ENCODE peak calls at places on chromosome 19, in nine cellular contexts. One of them, this sample, is unnamed.

GRCh38 chr19:18291590-18292459 is 10.4 kb upstream of the JUND start:
- DNase-seq in adipocyte: peak
- DNase-seq in SK-N-SH: peak
- DNase-seq in breast epithelium: peak
- DNase-seq in bronchial epithelial cell: peak
- DNase-seq in tibial artery: peak
- DNase-seq in aorta: peak
- DNase-seq in AG10803: peak
- DNase-seq in right lobe of liver: peak
- DNase-seq in this sample: peak

GRCh38 chr19:29467824-29468401 is 57.9 kb upstream of the VSTM2B start:
- DNase-seq in bronchial epithelial cell: peak
- DNase-seq in SK-N-SH: peak
- DNase-seq in adipocyte: no peak
- DNase-seq in aorta: no peak
- DNase-seq in breast epithelium: no peak
- DNase-seq in tibial artery: no peak
- DNase-seq in right lobe of liver: no peak
- DNase-seq in AG10803: peak
- DNase-seq in this sample: peak

GRCh38 chr19:46821512-46822359 is 28.9 kb downstream of the AP2S1 start:
- DNase-seq in AG10803: no peak
- DNase-seq in breast epithelium: no peak
- DNase-seq in tibial artery: no peak
- DNase-seq in bronchial epithelial cell: no peak
- DNase-seq in right lobe of liver: no peak
- DNase-seq in aorta: peak
- DNase-seq in SK-N-SH: no peak
- DNase-seq in adipocyte: no peak
- DNase-seq in this sample: no peak

GRCh38 chr19:49554701-49555181 is 25.6 kb downstream of the NOSIP start:
- DNase-seq in breast epithelium: no peak
- DNase-seq in SK-N-SH: no peak
- DNase-seq in bronchial epithelial cell: peak
- DNase-seq in right lobe of liver: no peak
- DNase-seq in tibial artery: no peak
- DNase-seq in AG10803: no peak
- DNase-seq in aorta: no peak
- DNase-seq in adipocyte: no peak
- DNase-seq in this sample: no peak

GRCh38 chr19:369876-370275 is 25.3 kb upstream of the MIER2 start:
- DNase-seq in AG10803: no peak
- DNase-seq in tibial artery: no peak
- DNase-seq in right lobe of liver: no peak
- DNase-seq in adipocyte: no peak
- DNase-seq in breast epithelium: no peak
- DNase-seq in bronchial epithelial cell: no peak
- DNase-seq in aorta: peak
- DNase-seq in SK-N-SH: no peak
- DNase-seq in this sample: no peak

GRCh38 chr19:53898680-53899341 is 10.3 kb upstream of the CACNG7 start:
- DNase-seq in bronchial epithelial cell: no peak
- DNase-seq in AG10803: no peak
- DNase-seq in adipocyte: no peak
- DNase-seq in breast epithelium: no peak
- DNase-seq in aorta: no peak
- DNase-seq in tibial artery: no peak
- DNase-seq in right lobe of liver: no peak
- DNase-seq in SK-N-SH: peak
- DNase-seq in this sample: no peak

GRCh38 chr19:36140289-36141038 is 598 bp downstream of the CAPNS1 start:
- DNase-seq in bronchial epithelial cell: peak
- DNase-seq in aorta: peak
- DNase-seq in breast epithelium: peak
- DNase-seq in tibial artery: peak
- DNase-seq in SK-N-SH: peak
- DNase-seq in AG10803: peak
- DNase-seq in right lobe of liver: peak
- DNase-seq in adipocyte: peak
- DNase-seq in this sample: peak

GRCh38 chr19:36837902-36838783 is at the start of gene ZNF790:
- DNase-seq in bronchial epithelial cell: peak
- DNase-seq in right lobe of liver: peak
- DNase-seq in adipocyte: peak
- DNase-seq in AG10803: peak
- DNase-seq in SK-N-SH: peak
- DNase-seq in aorta: peak
- DNase-seq in breast epithelium: peak
- DNase-seq in tibial artery: peak
- DNase-seq in this sample: peak

GRCh38 chr19:3980353-3981251 is 4.7 kb downstream of the EEF2 start:
- DNase-seq in breast epithelium: peak
- DNase-seq in bronchial epithelial cell: no peak
- DNase-seq in AG10803: no peak
- DNase-seq in right lobe of liver: peak
- DNase-seq in tibial artery: no peak
- DNase-seq in SK-N-SH: peak
- DNase-seq in aorta: no peak
- DNase-seq in adipocyte: peak
- DNase-seq in this sample: no peak

GRCh38 chr19:3981736-3982681 is 3.3 kb downstream of the EEF2 start:
- DNase-seq in breast epithelium: peak
- DNase-seq in adipocyte: no peak
- DNase-seq in SK-N-SH: peak
- DNase-seq in aorta: peak
- DNase-seq in tibial artery: no peak
- DNase-seq in AG10803: no peak
- DNase-seq in bronchial epithelial cell: no peak
- DNase-seq in right lobe of liver: no peak
- DNase-seq in this sample: no peak

GRCh38 chr19:3982701-3983541 is 2.3 kb downstream of the EEF2 start:
- DNase-seq in aorta: peak
- DNase-seq in right lobe of liver: no peak
- DNase-seq in AG10803: peak
- DNase-seq in SK-N-SH: peak
- DNase-seq in adipocyte: peak
- DNase-seq in tibial artery: no peak
- DNase-seq in breast epithelium: peak
- DNase-seq in bronchial epithelial cell: peak
- DNase-seq in this sample: peak

GRCh38 chr19:3979674-3980352 is 5.5 kb downstream of the EEF2 start:
- DNase-seq in breast epithelium: peak
- DNase-seq in bronchial epithelial cell: no peak
- DNase-seq in adipocyte: no peak
- DNase-seq in SK-N-SH: peak
- DNase-seq in AG10803: no peak
- DNase-seq in tibial artery: no peak
- DNase-seq in aorta: no peak
- DNase-seq in right lobe of liver: peak
- DNase-seq in this sample: no peak

GRCh38 chr19:3981373-3981735 is 3.9 kb downstream of the EEF2 start:
- DNase-seq in tibial artery: no peak
- DNase-seq in bronchial epithelial cell: no peak
- DNase-seq in aorta: no peak
- DNase-seq in right lobe of liver: no peak
- DNase-seq in breast epithelium: peak
- DNase-seq in SK-N-SH: no peak
- DNase-seq in AG10803: no peak
- DNase-seq in adipocyte: no peak
- DNase-seq in this sample: no peak
- H3K4me3 ChIP-seq in tibial artery: no peak
- H3K4me3 ChIP-seq in bronchial epithelial cell: no peak
- H3K4me3 ChIP-seq in aorta: no peak
- H3K4me3 ChIP-seq in right lobe of liver: no peak
- H3K4me3 ChIP-seq in breast epithelium: no peak
- H3K4me3 ChIP-seq in SK-N-SH: no peak
- H3K4me3 ChIP-seq in AG10803: no peak
- H3K4me3 ChIP-seq in adipocyte: no peak
- H3K4me3 ChIP-seq in this sample: no peak

GRCh38 chr19:6662692-6663091 is 7.3 kb downstream of the TNFSF14 start:
- DNase-seq in bronchial epithelial cell: no peak
- DNase-seq in right lobe of liver: no peak
- DNase-seq in adipocyte: no peak
- DNase-seq in breast epithelium: no peak
- DNase-seq in AG10803: no peak
- DNase-seq in SK-N-SH: no peak
- DNase-seq in tibial artery: no peak
- DNase-seq in aorta: no peak
- DNase-seq in this sample: no peak

GRCh38 chr19:6664916-6665315 is 5.0 kb downstream of the TNFSF14 start:
- DNase-seq in AG10803: no peak
- DNase-seq in SK-N-SH: no peak
- DNase-seq in bronchial epithelial cell: no peak
- DNase-seq in adipocyte: no peak
- DNase-seq in tibial artery: no peak
- DNase-seq in breast epithelium: no peak
- DNase-seq in aorta: no peak
- DNase-seq in right lobe of liver: no peak
- DNase-seq in this sample: no peak

GRCh38 chr19:6660930-6661329 is 9.0 kb downstream of the TNFSF14 start:
- DNase-seq in breast epithelium: no peak
- DNase-seq in adipocyte: no peak
- DNase-seq in right lobe of liver: no peak
- DNase-seq in tibial artery: no peak
- DNase-seq in AG10803: no peak
- DNase-seq in bronchial epithelial cell: no peak
- DNase-seq in aorta: no peak
- DNase-seq in SK-N-SH: no peak
- DNase-seq in this sample: no peak

GRCh38 chr19:6667114-6667627 is 2.8 kb downstream of the TNFSF14 start:
- DNase-seq in AG10803: no peak
- DNase-seq in adipocyte: no peak
- DNase-seq in bronchial epithelial cell: peak
- DNase-seq in breast epithelium: no peak
- DNase-seq in tibial artery: no peak
- DNase-seq in aorta: no peak
- DNase-seq in SK-N-SH: no peak
- DNase-seq in right lobe of liver: no peak
- DNase-seq in this sample: no peak

DNA sequence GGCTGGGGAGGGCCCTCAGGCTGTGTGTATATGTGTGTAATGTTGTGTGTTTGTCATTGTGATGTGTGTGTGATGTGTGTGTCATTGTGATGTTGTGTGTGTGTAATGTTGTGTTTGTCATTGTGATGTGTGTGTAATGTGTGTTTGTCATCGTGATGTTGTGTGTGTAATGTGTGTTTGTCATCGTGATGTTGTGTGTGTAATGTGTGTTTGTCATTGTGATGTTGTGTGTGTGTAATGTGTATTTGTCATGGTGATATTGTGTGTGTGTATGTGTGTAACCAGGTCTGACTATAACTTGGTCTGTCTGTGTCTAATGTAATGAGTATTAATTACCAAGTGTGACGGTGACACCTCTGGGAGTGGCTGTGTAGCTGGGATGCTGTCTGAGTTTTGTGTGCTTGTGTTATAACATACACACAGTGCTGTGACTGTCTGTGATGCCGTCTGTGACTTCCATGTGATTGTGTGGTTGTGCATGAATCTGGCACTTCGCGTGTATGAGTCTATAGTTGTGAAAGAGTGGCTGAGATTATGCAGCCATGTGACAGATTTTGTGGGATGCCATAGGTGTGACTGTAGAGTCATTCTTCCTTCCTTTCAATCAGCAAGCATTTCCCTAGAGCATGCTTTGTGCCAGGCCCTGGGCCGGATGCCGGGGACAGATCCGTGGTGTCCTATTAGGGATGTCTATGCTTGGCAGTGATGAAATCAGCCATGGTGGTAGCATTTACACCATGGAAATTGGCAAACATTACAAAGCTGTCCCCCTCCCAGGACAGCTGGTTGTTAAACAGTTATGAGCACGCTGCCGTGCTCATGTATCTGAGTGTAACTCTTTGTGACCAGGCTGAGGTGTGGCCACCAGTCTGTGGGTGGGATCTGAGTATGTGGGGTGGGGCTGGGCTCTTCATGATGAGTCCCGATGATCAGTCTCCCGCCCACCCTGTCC is 6.4 kb downstream of the TNFSF14 start:
- DNase-seq in AG10803: peak
- DNase-seq in bronchial epithelial cell: no peak
- DNase-seq in breast epithelium: no peak
- DNase-seq in aorta: no peak
- DNase-seq in SK-N-SH: no peak
- DNase-seq in tibial artery: no peak
- DNase-seq in right lobe of liver: no peak
- DNase-seq in adipocyte: no peak
- DNase-seq in this sample: no peak
- H3K4me3 ChIP-seq in AG10803: no peak
- H3K4me3 ChIP-seq in bronchial epithelial cell: no peak
- H3K4me3 ChIP-seq in breast epithelium: no peak
- H3K4me3 ChIP-seq in aorta: no peak
- H3K4me3 ChIP-seq in SK-N-SH: no peak
- H3K4me3 ChIP-seq in tibial artery: no peak
- H3K4me3 ChIP-seq in right lobe of liver: no peak
- H3K4me3 ChIP-seq in adipocyte: no peak
- H3K4me3 ChIP-seq in this sample: no peak

DNA sequence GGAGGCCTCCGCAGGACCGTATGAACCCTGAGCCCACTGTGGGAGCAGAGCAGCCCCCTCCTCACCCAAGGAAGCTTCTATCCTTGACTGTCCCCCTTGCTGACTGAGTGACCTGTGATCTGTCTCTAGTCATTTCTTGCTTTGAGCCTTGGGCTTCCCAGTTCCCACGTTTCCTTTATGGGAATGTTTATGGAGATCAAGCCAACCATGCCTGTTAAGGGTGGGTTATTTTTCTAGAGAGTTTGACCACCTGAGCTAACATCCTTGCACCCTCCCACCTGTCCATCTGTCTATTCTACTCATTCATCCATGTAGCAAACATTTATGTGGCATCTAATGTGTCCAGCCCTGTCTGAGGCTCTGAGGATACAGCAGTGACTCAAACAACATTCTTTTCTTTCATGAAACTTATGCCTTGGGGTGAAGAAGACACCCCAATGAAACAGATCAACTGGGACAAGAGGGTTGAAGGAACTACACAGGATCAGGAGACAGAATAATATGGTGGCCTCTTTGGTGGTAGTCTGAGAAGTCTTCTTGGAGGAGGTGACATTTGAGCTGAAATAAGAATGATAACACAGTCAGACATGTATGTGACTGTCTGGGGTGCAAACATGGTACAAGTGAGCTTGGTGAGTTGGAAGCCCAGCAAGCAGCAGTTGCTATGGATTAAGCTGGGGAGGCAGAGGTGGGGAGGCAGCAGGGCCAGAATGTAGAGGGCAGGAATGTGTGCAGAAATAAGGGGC is 30.5 kb downstream of the CERS4 start:
- DNase-seq in adipocyte: no peak
- DNase-seq in bronchial epithelial cell: no peak
- DNase-seq in right lobe of liver: no peak
- DNase-seq in breast epithelium: no peak
- DNase-seq in aorta: no peak
- DNase-seq in tibial artery: no peak
- DNase-seq in AG10803: no peak
- DNase-seq in SK-N-SH: no peak
- DNase-seq in this sample: no peak
- H3K4me3 ChIP-seq in adipocyte: no peak
- H3K4me3 ChIP-seq in bronchial epithelial cell: no peak
- H3K4me3 ChIP-seq in right lobe of liver: no peak
- H3K4me3 ChIP-seq in breast epithelium: peak
- H3K4me3 ChIP-seq in aorta: no peak
- H3K4me3 ChIP-seq in tibial artery: no peak
- H3K4me3 ChIP-seq in AG10803: no peak
- H3K4me3 ChIP-seq in SK-N-SH: no peak
- H3K4me3 ChIP-seq in this sample: peak

DNA sequence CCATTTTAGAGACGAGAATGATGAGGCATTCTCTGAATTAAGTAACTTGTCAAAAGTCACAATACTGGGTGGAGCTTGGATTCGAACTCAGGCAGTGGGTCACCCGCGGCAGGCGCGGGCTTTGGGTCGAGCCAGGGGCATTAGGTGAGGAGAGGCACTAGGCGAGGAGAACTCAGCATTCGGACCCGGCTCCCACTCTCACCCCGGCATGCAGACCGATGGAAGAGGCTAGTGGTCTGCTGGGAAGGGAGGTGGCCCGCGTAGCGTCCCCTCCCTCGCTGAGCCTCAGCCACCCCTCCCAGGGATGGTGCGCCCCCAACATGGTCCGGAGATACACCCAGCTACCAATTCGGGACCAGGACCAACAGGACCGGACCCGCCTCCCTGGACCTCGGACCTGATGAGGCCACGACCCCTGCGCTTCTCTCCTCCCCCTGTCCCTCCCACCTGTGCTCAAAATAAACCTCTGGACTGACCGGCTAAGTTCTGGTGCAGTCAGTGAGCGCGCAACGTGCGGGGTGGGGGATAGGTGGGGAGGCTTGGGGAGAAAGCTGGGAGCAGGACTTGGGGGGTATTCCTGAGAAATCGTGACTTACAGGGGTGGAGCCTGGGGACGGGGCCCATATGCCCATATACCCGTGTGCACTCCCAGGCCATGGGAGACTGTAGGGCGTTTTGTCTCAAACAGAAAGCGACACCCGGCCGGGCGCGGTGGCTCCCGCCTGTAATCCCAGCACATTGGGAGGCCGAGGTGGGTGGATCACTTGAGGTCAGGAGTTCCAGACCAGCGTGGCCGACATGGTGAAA is 1.3 kb upstream of the SNAPC2 start:
- DNase-seq in breast epithelium: no peak
- DNase-seq in adipocyte: no peak
- DNase-seq in SK-N-SH: no peak
- DNase-seq in aorta: peak
- DNase-seq in AG10803: no peak
- DNase-seq in bronchial epithelial cell: no peak
- DNase-seq in right lobe of liver: peak
- DNase-seq in tibial artery: no peak
- DNase-seq in this sample: no peak
- H3K4me3 ChIP-seq in breast epithelium: no peak
- H3K4me3 ChIP-seq in adipocyte: no peak
- H3K4me3 ChIP-seq in SK-N-SH: no peak
- H3K4me3 ChIP-seq in aorta: no peak
- H3K4me3 ChIP-seq in AG10803: no peak
- H3K4me3 ChIP-seq in bronchial epithelial cell: no peak
- H3K4me3 ChIP-seq in right lobe of liver: peak
- H3K4me3 ChIP-seq in tibial artery: no peak
- H3K4me3 ChIP-seq in this sample: no peak

This sample was measured in fibroblast of pulmonary artery.